ENCODE peak calls at places on chromosomes 16 and 17, in ten cellular contexts. K is GF-D8; I is CD4-positive, alpha-beta T cell; A is CD8-positive, alpha-beta T cell; Z is EL; G is HepG2; O is neural progenitor cell; L is stimulated activated CD4-positive, alpha-beta T cell treated with anti-CD3 and anti-CD28 coated beads, Interleukin-15, amount 100 ng/mL, for 24 hours; H is NCI-H1092 treated with DMSO at 0.1 percent for 48 hours; W is A172. D is an unnamed sample.

GRCh38 chr16:27436065-27436464 is 34.1 kb downstream of the IL21R start:
- DNase-seq in Z (no peak), A (peak), W (no peak), O (no peak), K (no peak), G (no peak), L (peak), I (no peak), H (no peak), D (peak)

GRCh38 chr16:87226926-87227650 is 90.1 kb downstream of the C16orf95 start:
- DNase-seq in L (no peak), A (no peak), G (no peak), I (no peak), W (no peak), Z (peak), H (no peak), O (no peak), K (no peak), D (no peak)

GRCh38 chr16:67169642-67170167 is 633 bp upstream of the NOL3 start:
- DNase-seq in H (no peak), I (no peak), A (no peak), G (peak), W (no peak), O (peak), K (no peak), L (peak), Z (peak), D (no peak)

GRCh38 chr16:76535-77272 is 1.3 kb upstream of the MPG start:
- DNase-seq in H (no peak), W (peak), A (no peak), I (no peak), Z (peak), G (peak), L (no peak), O (no peak), K (peak), D (no peak)

GRCh38 chr16:85291302-85292148 is 179.3 kb upstream of the CIBAR2 start:
- DNase-seq in W (no peak), I (no peak), Z (no peak), O (peak), H (no peak), K (peak), L (no peak), A (no peak), G (peak), D (peak)

GRCh38 chr16:11698271-11698689 is 30.0 kb downstream of the SNN start:
- DNase-seq in O (no peak), L (peak), H (no peak), G (no peak), A (no peak), Z (peak), I (no peak), K (no peak), W (peak), D (no peak)

GRCh38 chr17:60421273-60422161 is 772 bp upstream of the CHCT1 start:
- DNase-seq in W (no peak), I (peak), G (peak), L (peak), Z (peak), O (peak), A (peak), K (peak), H (peak), D (peak)

GRCh38 chr17:43020789-43021738 is 1.1 kb downstream of the VAT1 start:
- DNase-seq in L (no peak), W (peak), O (peak), H (peak), I (peak), G (peak), K (peak), Z (peak), A (peak), D (peak)

GRCh38 chr17:44004077-44004760 is at the start of gene NAGS:
- DNase-seq in H (no peak), G (peak), W (no peak), I (no peak), Z (no peak), O (peak), K (no peak), A (no peak), L (no peak), D (no peak)